ENCODE peak calls at places on chromosomes 2 and 18, in five cellular contexts. One of them, this sample, is unnamed.

GRCh38 chr2:216006164-216006663 is 7.1 kb downstream of the MREG start:
- DNase-seq in sigmoid colon: no peak
- DNase-seq in naive thymus-derived CD4-positive, alpha-beta T cell: no peak
- DNase-seq in SK-N-SH: no peak
- DNase-seq in uterus: no peak
- DNase-seq in this sample: peak; percentile 22

GRCh38 chr2:236614566-236614965 is 44.9 kb downstream of the ACKR3 start:
- DNase-seq in naive thymus-derived CD4-positive, alpha-beta T cell: no peak
- DNase-seq in sigmoid colon: no peak
- DNase-seq in uterus: no peak
- DNase-seq in SK-N-SH: no peak
- DNase-seq in this sample: no peak

GRCh38 chr2:110807520-110807919 is 75.1 kb downstream of the ACOXL start:
- DNase-seq in uterus: no peak
- DNase-seq in naive thymus-derived CD4-positive, alpha-beta T cell: no peak
- DNase-seq in sigmoid colon: no peak
- DNase-seq in SK-N-SH: no peak
- DNase-seq in this sample: no peak

GRCh38 chr18:69402219-69402989 is 1.7 kb downstream of the DOK6 start:
- DNase-seq in sigmoid colon: peak; percentile 51
- DNase-seq in uterus: no peak
- DNase-seq in SK-N-SH: no peak
- DNase-seq in naive thymus-derived CD4-positive, alpha-beta T cell: no peak
- DNase-seq in this sample: no peak

GRCh38 chr2:69836316-69836715 is 6.9 kb downstream of the GMCL1 start:
- DNase-seq in naive thymus-derived CD4-positive, alpha-beta T cell: no peak
- DNase-seq in uterus: no peak
- DNase-seq in SK-N-SH: no peak
- DNase-seq in sigmoid colon: no peak
- DNase-seq in this sample: no peak

GRCh38 chr2:36246320-36246990 is 109.1 kb upstream of the CRIM1 start:
- DNase-seq in sigmoid colon: no peak
- DNase-seq in uterus: no peak
- DNase-seq in naive thymus-derived CD4-positive, alpha-beta T cell: peak; percentile 86
- DNase-seq in SK-N-SH: no peak
- DNase-seq in this sample: no peak

GRCh38 chr2:173966274-173967098 is 1.3 kb upstream of the SP3 start:
- DNase-seq in naive thymus-derived CD4-positive, alpha-beta T cell: no peak
- DNase-seq in sigmoid colon: no peak
- DNase-seq in uterus: no peak
- DNase-seq in SK-N-SH: no peak
- DNase-seq in this sample: no peak

GRCh38 chr2:132797551-132797950 is 127.5 kb upstream of the LYPD1 start:
- DNase-seq in uterus: no peak
- DNase-seq in naive thymus-derived CD4-positive, alpha-beta T cell: no peak
- DNase-seq in sigmoid colon: no peak
- DNase-seq in SK-N-SH: no peak
- DNase-seq in this sample: no peak

GRCh38 chr18:50405582-50406271 is 30.9 kb downstream of the SKA1 start:
- DNase-seq in SK-N-SH: no peak
- DNase-seq in naive thymus-derived CD4-positive, alpha-beta T cell: no peak
- DNase-seq in sigmoid colon: no peak
- DNase-seq in uterus: no peak
- DNase-seq in this sample: no peak

GRCh38 chr18:62037989-62038778 is 145.4 kb upstream of the RNF152 start:
- DNase-seq in sigmoid colon: no peak
- DNase-seq in SK-N-SH: no peak
- DNase-seq in naive thymus-derived CD4-positive, alpha-beta T cell: no peak
- DNase-seq in uterus: no peak
- DNase-seq in this sample: no peak

GRCh38 chr2:122236152-122236892 is 480.9 kb downstream of the TSN start:
- DNase-seq in uterus: no peak
- DNase-seq in sigmoid colon: no peak
- DNase-seq in naive thymus-derived CD4-positive, alpha-beta T cell: no peak
- DNase-seq in SK-N-SH: peak; percentile 15
- DNase-seq in this sample: no peak

GRCh38 chr2:20451761-20452499 is 5.1 kb downstream of the RHOB start:
- DNase-seq in naive thymus-derived CD4-positive, alpha-beta T cell: no peak
- DNase-seq in uterus: peak; percentile 19
- DNase-seq in sigmoid colon: peak; percentile 67
- DNase-seq in SK-N-SH: no peak
- DNase-seq in this sample: no peak

GRCh38 chr2:235000426-235001236 is 48.8 kb downstream of the SH3BP4 start:
- DNase-seq in SK-N-SH: peak; percentile 84
- DNase-seq in naive thymus-derived CD4-positive, alpha-beta T cell: no peak
- DNase-seq in sigmoid colon: peak; percentile 32
- DNase-seq in uterus: no peak
- DNase-seq in this sample: no peak

GRCh38 chr2:207933396-207934045 is 91.8 kb downstream of the PLEKHM3 start:
- DNase-seq in naive thymus-derived CD4-positive, alpha-beta T cell: no peak
- DNase-seq in uterus: no peak
- DNase-seq in SK-N-SH: no peak
- DNase-seq in sigmoid colon: no peak
- DNase-seq in this sample: no peak

GRCh38 chr18:13500891-13501887 is 225.2 kb downstream of the FAM210A start:
- DNase-seq in naive thymus-derived CD4-positive, alpha-beta T cell: no peak
- DNase-seq in SK-N-SH: no peak
- DNase-seq in sigmoid colon: peak; percentile 77
- DNase-seq in uterus: peak; percentile 80
- DNase-seq in this sample: no peak

GRCh38 chr18:73462092-73462491 is 594.3 kb upstream of the NETO1 start:
- DNase-seq in SK-N-SH: no peak
- DNase-seq in uterus: peak; percentile 18
- DNase-seq in sigmoid colon: no peak
- DNase-seq in naive thymus-derived CD4-positive, alpha-beta T cell: no peak
- DNase-seq in this sample: no peak

GRCh38 chr2:241821460-241822263 is 12.7 kb downstream of the NEU4 start:
- DNase-seq in SK-N-SH: no peak
- DNase-seq in naive thymus-derived CD4-positive, alpha-beta T cell: no peak
- DNase-seq in sigmoid colon: peak; percentile 63
- DNase-seq in uterus: no peak
- DNase-seq in this sample: no peak

GRCh38 chr2:103268841-103269498 is 507.1 kb downstream of the TMEM182 start:
- DNase-seq in uterus: no peak
- DNase-seq in SK-N-SH: no peak
- DNase-seq in naive thymus-derived CD4-positive, alpha-beta T cell: no peak
- DNase-seq in sigmoid colon: no peak
- DNase-seq in this sample: no peak

GRCh38 chr2:95053543-95053942 is 28.0 kb downstream of the MAL start:
- DNase-seq in SK-N-SH: no peak
- DNase-seq in uterus: no peak
- DNase-seq in naive thymus-derived CD4-positive, alpha-beta T cell: no peak
- DNase-seq in sigmoid colon: peak; percentile 56
- DNase-seq in this sample: no peak

GRCh38 chr18:45702871-45703270 is 21.1 kb upstream of the SLC14A1 start:
- DNase-seq in naive thymus-derived CD4-positive, alpha-beta T cell: no peak
- DNase-seq in SK-N-SH: no peak
- DNase-seq in uterus: no peak
- DNase-seq in sigmoid colon: no peak
- DNase-seq in this sample: no peak

GRCh38 chr18:45713239-45713638 is 10.7 kb upstream of the SLC14A1 start:
- DNase-seq in naive thymus-derived CD4-positive, alpha-beta T cell: no peak
- DNase-seq in uterus: no peak
- DNase-seq in SK-N-SH: no peak
- DNase-seq in sigmoid colon: no peak
- DNase-seq in this sample: no peak

DNA sequence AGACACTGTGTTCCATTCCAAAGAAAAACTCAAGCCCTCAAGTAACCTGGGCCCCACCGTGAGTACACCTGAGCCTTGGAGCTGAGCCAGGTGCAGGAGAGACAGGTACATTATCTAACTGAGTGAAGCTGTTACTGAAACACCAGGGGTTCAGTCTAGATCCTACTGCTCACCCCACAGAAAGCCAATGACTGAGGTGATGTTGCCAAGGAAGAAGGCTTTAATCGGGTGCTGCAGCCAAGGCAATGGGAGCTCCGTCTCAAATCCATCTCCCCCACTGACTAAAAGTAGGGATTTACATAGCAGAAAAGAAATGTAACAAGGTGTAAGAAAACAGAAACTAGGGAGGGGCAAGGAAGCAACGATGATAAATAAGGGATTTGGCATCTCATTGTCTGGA is 15.2 kb upstream of the SLC14A1 start:
- DNase-seq in naive thymus-derived CD4-positive, alpha-beta T cell: no peak
- DNase-seq in sigmoid colon: no peak
- DNase-seq in SK-N-SH: no peak
- DNase-seq in uterus: no peak
- DNase-seq in this sample: no peak
- H3K9me3 ChIP-seq in naive thymus-derived CD4-positive, alpha-beta T cell: peaks cover 15% of the 10 kb centered on the region
- H3K9me3 ChIP-seq in sigmoid colon: no peaks in the 10 kb centered on the region
- H3K9me3 ChIP-seq in SK-N-SH: peaks cover 10% of the 10 kb centered on the region
- H3K9me3 ChIP-seq in uterus: no peaks in the 10 kb centered on the region
- H3K9me3 ChIP-seq in this sample: no peaks in the 10 kb centered on the region

GRCh38 chr2:34423301-34423700 is 824.2 kb upstream of the FAM98A start:
- DNase-seq in sigmoid colon: no peak
- DNase-seq in uterus: no peak
- DNase-seq in naive thymus-derived CD4-positive, alpha-beta T cell: no peak
- DNase-seq in SK-N-SH: no peak
- DNase-seq in this sample: no peak
- H3K9me3 ChIP-seq in sigmoid colon: no peaks in the 10 kb centered on the region
- H3K9me3 ChIP-seq in uterus: no peaks in the 10 kb centered on the region
- H3K9me3 ChIP-seq in naive thymus-derived CD4-positive, alpha-beta T cell: no peaks in the 10 kb centered on the region
- H3K9me3 ChIP-seq in SK-N-SH: peaks cover 13% of the 10 kb centered on the region
- H3K9me3 ChIP-seq in this sample: no peaks in the 10 kb centered on the region

GRCh38 chr18:8615397-8616025 is 6.3 kb downstream of the RAB12 start:
- DNase-seq in uterus: peak; percentile 64
- DNase-seq in naive thymus-derived CD4-positive, alpha-beta T cell: no peak
- DNase-seq in SK-N-SH: peak; percentile 69
- DNase-seq in sigmoid colon: peak; percentile 74
- DNase-seq in this sample: no peak

GRCh38 chr18:8619041-8619440 is 9.8 kb downstream of the RAB12 start:
- DNase-seq in uterus: no peak
- DNase-seq in sigmoid colon: no peak
- DNase-seq in naive thymus-derived CD4-positive, alpha-beta T cell: no peak
- DNase-seq in SK-N-SH: no peak
- DNase-seq in this sample: no peak

GRCh38 chr18:8616026-8616401 is 6.8 kb downstream of the RAB12 start:
- DNase-seq in uterus: no peak
- DNase-seq in SK-N-SH: no peak
- DNase-seq in naive thymus-derived CD4-positive, alpha-beta T cell: no peak
- DNase-seq in sigmoid colon: no peak
- DNase-seq in this sample: no peak

GRCh38 chr18:8619835-8620577 is 10.8 kb downstream of the RAB12 start:
- DNase-seq in naive thymus-derived CD4-positive, alpha-beta T cell: no peak
- DNase-seq in sigmoid colon: no peak
- DNase-seq in uterus: no peak
- DNase-seq in SK-N-SH: no peak
- DNase-seq in this sample: no peak

GRCh38 chr18:8617907-8618306 is 8.7 kb downstream of the RAB12 start:
- DNase-seq in SK-N-SH: no peak
- DNase-seq in uterus: no peak
- DNase-seq in sigmoid colon: no peak
- DNase-seq in naive thymus-derived CD4-positive, alpha-beta T cell: no peak
- DNase-seq in this sample: no peak
- H3K9me3 ChIP-seq in SK-N-SH: peaks cover 5% of the 10 kb centered on the region
- H3K9me3 ChIP-seq in uterus: no peaks in the 10 kb centered on the region
- H3K9me3 ChIP-seq in sigmoid colon: no peaks in the 10 kb centered on the region
- H3K9me3 ChIP-seq in naive thymus-derived CD4-positive, alpha-beta T cell: no peaks in the 10 kb centered on the region
- H3K9me3 ChIP-seq in this sample: no peaks in the 10 kb centered on the region

GRCh38 chr18:80026363-80026762 is 7.9 kb upstream of the RBFA start:
- DNase-seq in uterus: no peak
- DNase-seq in SK-N-SH: no peak
- DNase-seq in naive thymus-derived CD4-positive, alpha-beta T cell: no peak
- DNase-seq in sigmoid colon: no peak
- DNase-seq in this sample: no peak

GRCh38 chr18:80023173-80023572 is 11.1 kb upstream of the RBFA start:
- DNase-seq in uterus: no peak
- DNase-seq in sigmoid colon: no peak
- DNase-seq in naive thymus-derived CD4-positive, alpha-beta T cell: no peak
- DNase-seq in SK-N-SH: no peak
- DNase-seq in this sample: no peak

GRCh38 chr18:80022613-80023012 is 11.6 kb upstream of the RBFA start:
- DNase-seq in naive thymus-derived CD4-positive, alpha-beta T cell: peak; percentile 16
- DNase-seq in SK-N-SH: no peak
- DNase-seq in sigmoid colon: no peak
- DNase-seq in uterus: no peak
- DNase-seq in this sample: no peak
- H3K9me3 ChIP-seq in naive thymus-derived CD4-positive, alpha-beta T cell: peaks cover 77% of the 10 kb centered on the region
- H3K9me3 ChIP-seq in SK-N-SH: peaks cover 24% of the 10 kb centered on the region
- H3K9me3 ChIP-seq in sigmoid colon: peaks cover 44% of the 10 kb centered on the region
- H3K9me3 ChIP-seq in uterus: no peaks in the 10 kb centered on the region
- H3K9me3 ChIP-seq in this sample: peaks cover 31% of the 10 kb centered on the region

GRCh38 chr2:16126969-16127940 is 186.9 kb downstream of the MYCN start:
- DNase-seq in SK-N-SH: no peak
- DNase-seq in naive thymus-derived CD4-positive, alpha-beta T cell: no peak
- DNase-seq in uterus: no peak
- DNase-seq in sigmoid colon: no peak
- DNase-seq in this sample: no peak
- H3K9me3 ChIP-seq in SK-N-SH: no peaks in the 10 kb centered on the region
- H3K9me3 ChIP-seq in naive thymus-derived CD4-positive, alpha-beta T cell: no peaks in the 10 kb centered on the region
- H3K9me3 ChIP-seq in uterus: no peaks in the 10 kb centered on the region
- H3K9me3 ChIP-seq in sigmoid colon: no peaks in the 10 kb centered on the region
- H3K9me3 ChIP-seq in this sample: no peaks in the 10 kb centered on the region

GRCh38 chr2:206853880-206854279 is 85.4 kb upstream of the CPO start:
- DNase-seq in uterus: no peak
- DNase-seq in naive thymus-derived CD4-positive, alpha-beta T cell: no peak
- DNase-seq in SK-N-SH: peak; percentile 24
- DNase-seq in sigmoid colon: no peak
- DNase-seq in this sample: no peak

GRCh38 chr2:206851511-206851910 is 86.1 kb downstream of the FASTKD2 start:
- DNase-seq in uterus: no peak
- DNase-seq in SK-N-SH: no peak
- DNase-seq in naive thymus-derived CD4-positive, alpha-beta T cell: no peak
- DNase-seq in sigmoid colon: no peak
- DNase-seq in this sample: no peak

GRCh38 chr2:206846854-206847834 is 81.7 kb downstream of the FASTKD2 start:
- DNase-seq in sigmoid colon: no peak
- DNase-seq in uterus: no peak
- DNase-seq in SK-N-SH: no peak
- DNase-seq in naive thymus-derived CD4-positive, alpha-beta T cell: no peak
- DNase-seq in this sample: no peak

GRCh38 chr2:206846331-206846730 is 80.9 kb downstream of the FASTKD2 start:
- DNase-seq in naive thymus-derived CD4-positive, alpha-beta T cell: no peak
- DNase-seq in sigmoid colon: no peak
- DNase-seq in SK-N-SH: no peak
- DNase-seq in uterus: no peak
- DNase-seq in this sample: no peak

GRCh38 chr2:206850369-206850768 is 85.0 kb downstream of the FASTKD2 start:
- DNase-seq in SK-N-SH: no peak
- DNase-seq in uterus: no peak
- DNase-seq in sigmoid colon: no peak
- DNase-seq in naive thymus-derived CD4-positive, alpha-beta T cell: no peak
- DNase-seq in this sample: no peak
- H3K9me3 ChIP-seq in SK-N-SH: no peaks in the 10 kb centered on the region
- H3K9me3 ChIP-seq in uterus: no peaks in the 10 kb centered on the region
- H3K9me3 ChIP-seq in sigmoid colon: no peaks in the 10 kb centered on the region
- H3K9me3 ChIP-seq in naive thymus-derived CD4-positive, alpha-beta T cell: no peaks in the 10 kb centered on the region
- H3K9me3 ChIP-seq in this sample: no peaks in the 10 kb centered on the region

DNA sequence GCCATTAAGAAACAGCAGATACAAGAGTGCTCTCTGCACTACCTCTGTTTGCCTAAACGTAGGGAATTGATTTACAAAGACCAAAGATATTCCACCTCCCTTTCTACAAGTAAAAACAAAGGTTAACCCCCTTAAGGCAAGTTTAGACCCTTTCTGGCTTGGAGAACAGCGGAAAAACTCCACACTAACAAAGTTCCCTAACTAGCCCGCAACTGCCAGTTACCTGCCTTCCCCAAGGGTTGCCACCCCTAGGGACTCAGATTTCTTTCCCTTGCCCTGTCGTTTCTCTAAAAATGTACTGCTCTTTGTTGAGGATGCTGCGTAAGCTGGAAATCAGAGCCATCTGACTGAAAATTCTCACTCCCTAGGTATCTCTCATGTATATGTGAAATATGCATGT is 627.5 kb upstream of the SOX11 start:
- DNase-seq in SK-N-SH: no peak
- DNase-seq in uterus: no peak
- DNase-seq in naive thymus-derived CD4-positive, alpha-beta T cell: no peak
- DNase-seq in sigmoid colon: no peak
- DNase-seq in this sample: no peak
- H3K9me3 ChIP-seq in SK-N-SH: peaks cover 9% of the 10 kb centered on the region
- H3K9me3 ChIP-seq in uterus: no peaks in the 10 kb centered on the region
- H3K9me3 ChIP-seq in naive thymus-derived CD4-positive, alpha-beta T cell: no peaks in the 10 kb centered on the region
- H3K9me3 ChIP-seq in sigmoid colon: no peaks in the 10 kb centered on the region
- H3K9me3 ChIP-seq in this sample: no peaks in the 10 kb centered on the region